ENCODE peak calls at places on chromosomes 1 and 21, in five cellular contexts. One of them, this sample, is unnamed. For H3K9me3, the result is how much of the 10 kb centered on the place peaks cover.

GRCh38 chr21:41707231-41707988 is 59.4 kb downstream of the RIPK4 start:
- DNase-seq in transverse colon: no peak
- DNase-seq in HepG2: no peak
- DNase-seq in ovary: no peak
- DNase-seq in hepatocyte: peak
- DNase-seq in this sample: no peak

GRCh38 chr1:28950449-28950848 is 36.1 kb downstream of the EPB41 start:
- DNase-seq in transverse colon: no peak
- DNase-seq in HepG2: no peak
- DNase-seq in ovary: no peak
- DNase-seq in hepatocyte: no peak
- DNase-seq in this sample: peak

GRCh38 chr1:22282281-22282970 is 139.5 kb upstream of the WNT4 start:
- DNase-seq in transverse colon: no peak
- DNase-seq in HepG2: no peak
- DNase-seq in ovary: no peak
- DNase-seq in hepatocyte: no peak
- DNase-seq in this sample: no peak

GRCh38 chr1:109275706-109276345 is 7.1 kb downstream of the PSRC1 start:
- DNase-seq in transverse colon: no peak
- DNase-seq in HepG2: peak
- DNase-seq in ovary: no peak
- DNase-seq in hepatocyte: no peak
- DNase-seq in this sample: no peak

GRCh38 chr1:175287849-175288248 is 95.3 kb upstream of the KIAA0040 start:
- DNase-seq in transverse colon: no peak
- DNase-seq in HepG2: no peak
- DNase-seq in ovary: no peak
- DNase-seq in hepatocyte: no peak
- DNase-seq in this sample: no peak

GRCh38 chr1:4058122-4058521 is 158.1 kb upstream of the C1orf174 start:
- DNase-seq in transverse colon: no peak
- DNase-seq in HepG2: no peak
- DNase-seq in ovary: no peak
- DNase-seq in hepatocyte: no peak
- DNase-seq in this sample: no peak

GRCh38 chr1:1206376-1207253 is at the start of gene TNFRSF18:
- DNase-seq in transverse colon: peak
- DNase-seq in HepG2: no peak
- DNase-seq in ovary: peak
- DNase-seq in hepatocyte: no peak
- DNase-seq in this sample: peak

GRCh38 chr1:2632561-2633361 is at the start of gene MMEL1:
- DNase-seq in transverse colon: peak
- DNase-seq in HepG2: no peak
- DNase-seq in ovary: no peak
- DNase-seq in hepatocyte: peak
- DNase-seq in this sample: no peak

GRCh38 chr1:114718661-114719423 is 2.3 kb upstream of the NRAS start:
- DNase-seq in transverse colon: no peak
- DNase-seq in HepG2: no peak
- DNase-seq in ovary: no peak
- DNase-seq in hepatocyte: peak
- DNase-seq in this sample: no peak

GRCh38 chr1:7299994-7300393 is 471.1 kb upstream of the VAMP3 start:
- DNase-seq in transverse colon: no peak
- DNase-seq in HepG2: no peak
- DNase-seq in ovary: no peak
- DNase-seq in hepatocyte: peak
- DNase-seq in this sample: no peak

GRCh38 chr1:201546093-201546492 is 7.2 kb downstream of the NAV1 start:
- DNase-seq in transverse colon: no peak
- DNase-seq in HepG2: no peak
- DNase-seq in ovary: no peak
- DNase-seq in hepatocyte: no peak
- DNase-seq in this sample: peak

GRCh38 chr21:42381347-42381984 is 14.4 kb downstream of the TMPRSS3 start:
- DNase-seq in transverse colon: peak
- DNase-seq in HepG2: peak
- DNase-seq in ovary: no peak
- DNase-seq in hepatocyte: peak
- DNase-seq in this sample: peak

GRCh38 chr1:200379431-200379755 is 30.4 kb downstream of the ZNF281 start:
- DNase-seq in transverse colon: no peak
- DNase-seq in HepG2: peak
- DNase-seq in ovary: no peak
- DNase-seq in hepatocyte: peak
- DNase-seq in this sample: no peak

GRCh38 chr1:222034790-222035189 is 292.9 kb upstream of the DUSP10 start:
- DNase-seq in transverse colon: no peak
- DNase-seq in HepG2: no peak
- DNase-seq in ovary: no peak
- DNase-seq in hepatocyte: no peak
- DNase-seq in this sample: no peak

DNA sequence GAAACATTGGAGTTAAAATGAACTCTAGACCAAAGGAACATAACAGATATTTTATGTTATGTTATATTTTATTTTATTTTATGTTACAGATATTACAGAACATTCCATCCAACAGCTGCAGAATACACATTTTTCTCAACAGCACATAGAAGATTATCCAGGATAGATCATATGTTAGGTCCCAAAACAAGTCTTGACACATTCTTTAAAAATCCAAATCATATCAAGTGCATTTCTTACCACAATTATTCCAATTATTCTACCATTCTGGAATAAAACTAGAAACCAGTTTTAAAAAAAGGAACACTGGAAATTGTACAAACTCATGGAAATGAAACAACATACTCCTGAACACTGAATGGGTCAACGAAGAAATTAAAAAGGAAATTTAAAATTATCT is 30.9 kb upstream of the PIGK start:
- DNase-seq in transverse colon: no peak
- DNase-seq in HepG2: no peak
- DNase-seq in ovary: no peak
- DNase-seq in hepatocyte: no peak
- DNase-seq in this sample: no peak
- H3K9me3 ChIP-seq in transverse colon: under half
- H3K9me3 ChIP-seq in HepG2: under half
- H3K9me3 ChIP-seq in ovary: under half
- H3K9me3 ChIP-seq in hepatocyte: under half
- H3K9me3 ChIP-seq in this sample: under half

GRCh38 chr1:202750761-202751160 is 40.5 kb upstream of the SYT2 start:
- DNase-seq in transverse colon: no peak
- DNase-seq in HepG2: no peak
- DNase-seq in ovary: no peak
- DNase-seq in hepatocyte: no peak
- DNase-seq in this sample: no peak
- TF ChIP-seq CTCF in transverse colon: no peak
- TF ChIP-seq CTCF in HepG2: no peak
- TF ChIP-seq CTCF in ovary: no peak
- TF ChIP-seq CTCF in hepatocyte: peak
- TF ChIP-seq CTCF in this sample: no peak

GRCh38 chr1:31667065-31667785 is 22.5 kb upstream of the PEF1 start:
- DNase-seq in transverse colon: no peak
- DNase-seq in HepG2: no peak
- DNase-seq in ovary: no peak
- DNase-seq in hepatocyte: no peak
- DNase-seq in this sample: no peak

GRCh38 chr1:31666290-31666963 is 21.8 kb upstream of the PEF1 start:
- DNase-seq in transverse colon: peak
- DNase-seq in HepG2: no peak
- DNase-seq in ovary: no peak
- DNase-seq in hepatocyte: peak
- DNase-seq in this sample: no peak

GRCh38 chr1:31664528-31664927 is 19.9 kb upstream of the PEF1 start:
- DNase-seq in transverse colon: no peak
- DNase-seq in HepG2: no peak
- DNase-seq in ovary: no peak
- DNase-seq in hepatocyte: no peak
- DNase-seq in this sample: no peak

GRCh38 chr1:31663622-31664452 is 19.2 kb upstream of the PEF1 start:
- DNase-seq in transverse colon: peak
- DNase-seq in HepG2: peak
- DNase-seq in ovary: peak
- DNase-seq in hepatocyte: peak
- DNase-seq in this sample: peak

DNA sequence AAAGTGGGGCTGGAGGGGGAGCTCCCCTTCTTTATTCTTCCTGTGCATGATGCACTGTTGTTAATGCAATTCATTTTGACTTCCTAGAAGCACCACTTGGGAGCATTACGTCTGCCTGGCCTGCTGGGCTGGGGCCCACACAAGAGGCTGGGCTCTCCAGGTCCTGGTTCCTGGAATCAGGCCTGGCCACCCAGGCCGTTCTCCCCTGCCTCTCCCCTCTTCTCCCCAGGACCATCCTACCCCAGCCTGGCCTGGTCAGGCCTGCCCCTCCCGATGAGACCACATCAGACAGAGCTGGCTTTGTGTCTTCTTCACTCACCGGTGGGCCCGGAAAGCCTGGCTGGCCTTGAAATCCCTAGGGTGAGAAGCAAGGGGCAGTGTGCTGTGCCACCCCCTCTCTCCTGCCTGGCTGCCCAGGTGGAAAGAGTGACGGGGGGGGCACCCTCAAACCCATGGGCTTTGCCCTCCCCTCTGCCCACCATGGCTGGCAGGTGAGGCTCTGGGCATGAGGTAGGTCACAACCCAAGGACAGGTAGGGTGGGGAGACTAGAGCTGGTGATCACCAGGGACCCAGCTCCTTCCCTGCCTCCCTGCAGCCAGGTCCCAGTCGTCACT is 20.7 kb upstream of the PEF1 start:
- DNase-seq in transverse colon: no peak
- DNase-seq in HepG2: no peak
- DNase-seq in ovary: no peak
- DNase-seq in hepatocyte: no peak
- DNase-seq in this sample: no peak
- H3K9me3 ChIP-seq in transverse colon: under half
- H3K9me3 ChIP-seq in HepG2: under half
- H3K9me3 ChIP-seq in ovary: under half
- H3K9me3 ChIP-seq in hepatocyte: under half
- H3K9me3 ChIP-seq in this sample: under half

DNA sequence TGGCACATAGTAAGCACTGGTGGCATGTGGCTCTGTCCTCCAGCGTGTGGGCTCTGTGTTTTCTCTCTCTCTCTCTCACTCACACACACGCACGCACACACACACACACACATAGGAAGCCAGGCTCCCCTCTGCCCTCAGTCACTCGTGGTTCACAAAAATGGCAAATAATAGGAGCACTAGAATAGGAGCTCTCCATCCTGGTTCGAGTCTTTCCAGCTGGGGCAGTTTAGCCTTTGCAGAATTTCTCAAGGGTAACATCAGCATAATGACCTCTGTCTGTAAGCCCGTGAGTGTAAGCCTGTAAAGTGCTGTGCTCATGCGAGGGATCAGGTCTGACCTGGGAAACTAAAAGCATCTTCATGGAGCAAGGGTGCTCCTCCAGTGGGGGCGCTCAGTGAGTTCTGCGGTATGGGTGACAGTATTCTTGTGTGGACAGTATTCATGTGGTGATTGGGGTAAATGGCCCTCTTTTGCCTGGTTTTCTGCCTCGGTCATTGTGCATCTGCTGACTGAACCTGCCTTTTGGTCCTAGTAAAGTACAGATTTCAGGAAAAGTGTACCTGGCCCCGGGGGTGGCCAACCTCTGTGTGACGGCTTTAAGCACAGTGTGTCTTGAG is 839 bp upstream of the ZC3H12A start:
- DNase-seq in transverse colon: no peak
- DNase-seq in HepG2: no peak
- DNase-seq in ovary: no peak
- DNase-seq in hepatocyte: peak
- DNase-seq in this sample: peak
- TF ChIP-seq CTCF in transverse colon: no peak
- TF ChIP-seq CTCF in HepG2: peak
- TF ChIP-seq CTCF in ovary: no peak
- TF ChIP-seq CTCF in hepatocyte: no peak
- TF ChIP-seq CTCF in this sample: peak

DNA sequence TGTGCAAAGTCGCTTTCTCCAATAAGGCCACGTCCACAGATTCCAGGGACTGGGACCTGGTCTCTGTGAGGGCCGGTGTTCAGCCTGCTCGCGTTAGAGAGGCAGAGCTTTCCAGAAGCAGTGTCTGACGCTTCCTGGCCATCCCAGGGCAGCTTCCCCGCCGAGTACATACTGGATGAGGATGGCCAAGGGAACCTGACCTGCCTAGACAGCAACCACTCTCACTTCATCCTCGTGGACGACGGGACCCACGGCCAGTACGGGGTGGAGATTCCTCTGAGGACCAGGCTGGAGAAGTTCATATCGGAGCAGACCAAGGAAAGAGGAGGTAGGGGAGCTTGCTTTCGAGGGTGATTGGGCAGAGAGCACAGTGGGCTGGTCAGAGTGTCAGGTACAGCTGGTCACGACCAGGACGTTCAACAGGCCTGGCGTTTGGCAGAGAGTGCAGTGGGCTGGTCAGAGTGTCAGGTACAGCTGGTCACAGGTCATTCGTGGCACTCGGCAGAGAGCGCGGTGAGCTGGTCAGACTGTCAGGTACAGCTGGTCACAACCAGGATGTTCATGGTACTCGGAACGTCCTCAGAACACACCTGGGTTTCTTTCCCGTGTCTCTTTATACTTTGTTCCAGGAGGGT is 22.4 kb downstream of the TRPM2 start:
- DNase-seq in transverse colon: no peak
- DNase-seq in HepG2: no peak
- DNase-seq in ovary: no peak
- DNase-seq in hepatocyte: no peak
- DNase-seq in this sample: no peak
- H3K9me3 ChIP-seq in transverse colon: under half
- H3K9me3 ChIP-seq in HepG2: under half
- H3K9me3 ChIP-seq in ovary: under half
- H3K9me3 ChIP-seq in hepatocyte: under half
- H3K9me3 ChIP-seq in this sample: under half

This sample was measured in WERI-Rb-1.